ENCODE peak calls at places on chromosomes 12 and 14, in seven cellular contexts. E is substantia nigra; Q is aorta; X is HTR-8/SVneo; W is occipital lobe; T is NCI-H2081; O is stimulated activated CD4-positive, alpha-beta T cell treated with anti-CD3 and anti-CD28 coated beads, TNF-alpha, amount 100 ng/mL, for 24 hours. Y is an unnamed sample.

GRCh38 chr12:94805749-94806148 is 155.4 kb upstream of the TMCC3 start:
- DNase-seq in E (no peak), Q (no peak), X (no peak), W (no peak), T (no peak), O (no peak), Y (no peak)

GRCh38 chr14:105067140-105067968 is 2.1 kb upstream of the GPR132 start:
- DNase-seq in E (no peak), Q (peak), X (peak), W (no peak), T (no peak), O (peak), Y (no peak)

GRCh38 chr14:104290058-104290667 is 151.8 kb downstream of the KIF26A start:
- DNase-seq in E (no peak), Q (peak), X (no peak), W (no peak), T (no peak), O (no peak), Y (no peak)

GRCh38 chr14:85178869-85179268 is 351.1 kb upstream of the FLRT2 start:
- DNase-seq in E (no peak), Q (no peak), X (no peak), W (no peak), T (no peak), O (no peak), Y (no peak)

GRCh38 chr12:106358410-106359241 is 1.1 kb downstream of the POLR3B start:
- DNase-seq in E (no peak), Q (no peak), X (peak), W (no peak), T (no peak), O (no peak), Y (no peak)

GRCh38 chr12:69866698-69867097 is 41.7 kb downstream of the MYRFL start:
- DNase-seq in E (no peak), Q (no peak), X (no peak), W (no peak), T (no peak), O (no peak), Y (no peak)

GRCh38 chr14:104876251-104876699 is 11.2 kb downstream of the CEP170B start:
- DNase-seq in E (no peak), Q (no peak), X (no peak), W (no peak), T (no peak), O (no peak), Y (no peak)

GRCh38 chr12:120359159-120359527 is 9.8 kb downstream of the MSI1 start:
- DNase-seq in E (no peak), Q (no peak), X (no peak), W (no peak), T (no peak), O (no peak), Y (no peak)

GRCh38 chr12:2244013-2244861 is 191.4 kb downstream of the CACNA1C start:
- DNase-seq in E (no peak), Q (peak), X (peak), W (peak), T (no peak), O (no peak), Y (no peak)

GRCh38 chr12:85659754-85660530 is 176.3 kb downstream of the RASSF9 start:
- DNase-seq in E (no peak), Q (no peak), X (no peak), W (no peak), T (no peak), O (no peak), Y (no peak)

GRCh38 chr12:51442324-51442723 is 17.7 kb downstream of the SLC4A8 start:
- DNase-seq in E (no peak), Q (no peak), X (no peak), W (peak), T (no peak), O (no peak), Y (no peak)

GRCh38 chr14:96928779-96929380 is 131.7 kb downstream of the VRK1 start:
- DNase-seq in E (no peak), Q (no peak), X (no peak), W (no peak), T (no peak), O (no peak), Y (no peak)

GRCh38 chr12:795305-795704 is 42.9 kb downstream of the WNK1 start:
- DNase-seq in E (no peak), Q (no peak), X (no peak), W (no peak), T (no peak), O (peak), Y (no peak)

GRCh38 chr14:24051162-24051788 is 534 bp upstream of the CARMIL3 start:
- DNase-seq in E (peak), Q (no peak), X (no peak), W (peak), T (no peak), O (no peak), Y (no peak)

GRCh38 chr14:32343926-32344430 is 14.9 kb downstream of the AKAP6 start:
- DNase-seq in E (no peak), Q (no peak), X (no peak), W (no peak), T (no peak), O (no peak), Y (no peak)

GRCh38 chr12:56836800-56837663 is 73.9 kb downstream of the HSD17B6 start:
- DNase-seq in E (no peak), Q (no peak), X (no peak), W (no peak), T (no peak), O (peak), Y (no peak)

GRCh38 chr14:39229222-39229543 is 4.5 kb upstream of the MIA2 start:
- DNase-seq in E (no peak), Q (no peak), X (no peak), W (no peak), T (no peak), O (peak), Y (no peak)

GRCh38 chr12:113088971-113089756 is 32.6 kb downstream of the DTX1 start:
- DNase-seq in E (no peak), Q (no peak), X (no peak), W (no peak), T (no peak), O (peak), Y (no peak)

GRCh38 chr12:88854260-88854659 is 274.0 kb upstream of the KITLG start:
- DNase-seq in E (no peak), Q (no peak), X (peak), W (no peak), T (no peak), O (no peak), Y (no peak)

GRCh38 chr12:43692064-43692463 is 66.5 kb downstream of the PUS7L start:
- DNase-seq in E (no peak), Q (no peak), X (peak), W (no peak), T (no peak), O (no peak), Y (no peak)

GRCh38 chr14:104556256-104557021 is 23.1 kb upstream of the C14orf180 start:
- DNase-seq in E (no peak), Q (peak), X (no peak), W (no peak), T (no peak), O (no peak), Y (no peak)

Y was measured in DMS 273 treated with DMSO at 0.1 percent for 48 hours.